ENCODE peak calls at places on chromosomes 11 and 22, in ten cellular contexts. S is hypothalamus; Y is heart right ventricle; T is memory B cell; C is endothelial cell; W is CD4-positive, alpha-beta memory T cell; R is HTR-8/SVneo; A is Calu3; M is CD8-positive, alpha-beta T cell; U is colonic mucosa. D is an unnamed sample.

GRCh38 chr11:119793335-119793984 is 64.5 kb upstream of the NECTIN1 start:
- DNase-seq in S (no peak), Y (no peak), T (no peak), C (no peak), W (no peak), R (no peak), A (no peak), M (no peak), U (no peak), D (no peak)

GRCh38 chr11:64856382-64857227 is 12.2 kb upstream of the CDC42BPG start:
- DNase-seq in S (no peak), Y (no peak), T (no peak), C (no peak), W (no peak), R (peak), A (peak), M (no peak), U (peak), D (no peak)

GRCh38 chr11:117625237-117625636 is 171.8 kb downstream of the DSCAML1 start:
- DNase-seq in S (no peak), Y (no peak), T (no peak), C (no peak), W (no peak), R (no peak), A (no peak), M (no peak), U (no peak), D (no peak)

GRCh38 chr11:30579776-30580175 is 6.4 kb downstream of the MPPED2 start:
- DNase-seq in S (no peak), Y (no peak), T (no peak), C (no peak), W (no peak), R (no peak), A (no peak), M (no peak), U (no peak), D (no peak)

GRCh38 chr11:792535-792821 is 2.6 kb upstream of the CEND1 start:
- DNase-seq in S (no peak), Y (no peak), T (no peak), C (no peak), W (no peak), R (no peak), A (no peak), M (no peak), U (no peak), D (no peak)

GRCh38 chr11:75762885-75763284 is 5.7 kb upstream of the DGAT2 start:
- DNase-seq in S (no peak), Y (no peak), T (no peak), C (no peak), W (no peak), R (no peak), A (no peak), M (no peak), U (no peak), D (no peak)

GRCh38 chr11:7573193-7573557 is 59.4 kb downstream of the PPFIBP2 start:
- DNase-seq in S (no peak), Y (no peak), T (no peak), C (no peak), W (no peak), R (no peak), A (no peak), M (no peak), U (no peak), D (no peak)

GRCh38 chr11:9330387-9331384 is 16.3 kb upstream of the TMEM41B start:
- DNase-seq in S (no peak), Y (no peak), T (no peak), C (no peak), W (no peak), R (peak), A (no peak), M (no peak), U (no peak), D (no peak)

GRCh38 chr11:116379185-116379828 is 393.5 kb downstream of the BUD13 start:
- DNase-seq in S (no peak), Y (peak), T (no peak), C (peak), W (no peak), R (peak), A (peak), M (no peak), U (peak), D (peak)

GRCh38 chr22:30336752-30337460 is 10.2 kb upstream of the TBC1D10A start:
- DNase-seq in S (peak), Y (peak), T (no peak), C (no peak), W (no peak), R (no peak), A (no peak), M (no peak), U (no peak), D (no peak)

GRCh38 chr22:32308191-32308590 is 49.5 kb upstream of the RFPL3 start:
- DNase-seq in S (no peak), Y (no peak), T (no peak), C (no peak), W (no peak), R (no peak), A (no peak), M (no peak), U (no peak), D (no peak)

GRCh38 chr11:32088117-32088941 is 2.5 kb upstream of the RCN1 start:
- DNase-seq in S (no peak), Y (peak), T (no peak), C (no peak), W (no peak), R (peak), A (peak), M (no peak), U (peak), D (no peak)

GRCh38 chr11:16603890-16604783 is 134.3 kb upstream of the C11orf58 start:
- DNase-seq in S (no peak), Y (peak), T (no peak), C (peak), W (no peak), R (no peak), A (peak), M (no peak), U (peak), D (peak)

GRCh38 chr22:19766506-19767426 is 6.2 kb downstream of the TBX1 start:
- DNase-seq in S (no peak), Y (no peak), T (no peak), C (peak), W (peak), R (no peak), A (peak), M (peak), U (peak), D (no peak)

GRCh38 chr22:46303347-46303965 is 6.8 kb downstream of the GTSE1 start:
- DNase-seq in S (no peak), Y (no peak), T (no peak), C (no peak), W (no peak), R (no peak), A (no peak), M (no peak), U (no peak), D (no peak)

GRCh38 chr22:36375071-36375980 is 12.4 kb downstream of the MYH9 start:
- DNase-seq in S (no peak), Y (no peak), T (no peak), C (no peak), W (no peak), R (no peak), A (no peak), M (no peak), U (no peak), D (no peak)

GRCh38 chr11:31841435-31841834 is 30.3 kb upstream of the PAX6 start:
- DNase-seq in S (no peak), Y (no peak), T (no peak), C (no peak), W (no peak), R (no peak), A (no peak), M (no peak), U (no peak), D (no peak)

GRCh38 chr11:118921929-118922744 is 3.6 kb downstream of the BCL9L start:
- DNase-seq in S (no peak), Y (peak), T (no peak), C (peak), W (no peak), R (peak), A (peak), M (no peak), U (peak), D (no peak)

GRCh38 chr11:6413791-6414231 is 5.1 kb downstream of the APBB1 start:
- DNase-seq in S (no peak), Y (no peak), T (no peak), C (no peak), W (peak), R (no peak), A (no peak), M (peak), U (no peak), D (no peak)

GRCh38 chr11:45272701-45273100 is 13.4 kb downstream of the SYT13 start:
- DNase-seq in S (no peak), Y (no peak), T (no peak), C (no peak), W (no peak), R (no peak), A (peak), M (no peak), U (no peak), D (no peak)

GRCh38 chr22:48483764-48484528 is 1343.7 kb downstream of the BRD1 start:
- DNase-seq in S (no peak), Y (no peak), T (no peak), C (no peak), W (no peak), R (no peak), A (no peak), M (no peak), U (no peak), D (no peak)

GRCh38 chr11:5666396-5666780 is 18.5 kb downstream of the TRIM5 start:
- DNase-seq in S (no peak), Y (no peak), T (no peak), C (no peak), W (no peak), R (no peak), A (no peak), M (no peak), U (no peak), D (no peak)

GRCh38 chr11:28168718-28169117 is 60.5 kb downstream of the METTL15 start:
- DNase-seq in S (no peak), Y (no peak), T (no peak), C (no peak), W (no peak), R (no peak), A (no peak), M (no peak), U (no peak), D (no peak)

GRCh38 chr11:130909650-130910049 is 6.6 kb downstream of the SNX19 start:
- DNase-seq in S (no peak), Y (no peak), T (no peak), C (no peak), W (no peak), R (no peak), A (no peak), M (no peak), U (no peak), D (no peak)

GRCh38 chr11:8408151-8408930 is 144.7 kb upstream of the LMO1 start:
- DNase-seq in S (no peak), Y (no peak), T (no peak), C (no peak), W (no peak), R (no peak), A (no peak), M (no peak), U (no peak), D (no peak)

D was measured in neuronal stem cell.